ENCODE peak calls at places on chromosomes 5 and 9, in nine cellular contexts. One of them, this sample, is unnamed.

GRCh38 chr5:168807261-168807660 is 228.1 kb upstream of the PANK3 start:
- DNase-seq in choroid plexus epithelial cell: no peak
- DNase-seq in foreskin fibroblast: peak; percentile 50
- DNase-seq in tibial nerve: no peak
- DNase-seq in endothelial cell of umbilical vein: no peak
- DNase-seq in cardiac fibroblast: no peak
- DNase-seq in suprapubic skin: no peak
- DNase-seq in CD4-positive, CD25-positive, alpha-beta regulatory T cell: no peak
- DNase-seq in fibroblast of lung: peak; percentile 26
- DNase-seq in this sample: no peak

GRCh38 chr9:36867672-36868471 is 166.2 kb downstream of the PAX5 start:
- DNase-seq in choroid plexus epithelial cell: no peak
- DNase-seq in fibroblast of lung: no peak
- DNase-seq in CD4-positive, CD25-positive, alpha-beta regulatory T cell: no peak
- DNase-seq in suprapubic skin: no peak
- DNase-seq in tibial nerve: no peak
- DNase-seq in foreskin fibroblast: no peak
- DNase-seq in endothelial cell of umbilical vein: no peak
- DNase-seq in cardiac fibroblast: no peak
- DNase-seq in this sample: no peak

GRCh38 chr5:60487466-60487865 is 212.5 kb downstream of the DEPDC1B start:
- DNase-seq in endothelial cell of umbilical vein: no peak
- DNase-seq in tibial nerve: no peak
- DNase-seq in foreskin fibroblast: peak; percentile 20
- DNase-seq in fibroblast of lung: peak; percentile 48
- DNase-seq in suprapubic skin: no peak
- DNase-seq in choroid plexus epithelial cell: peak; percentile 29
- DNase-seq in CD4-positive, CD25-positive, alpha-beta regulatory T cell: no peak
- DNase-seq in cardiac fibroblast: no peak
- DNase-seq in this sample: no peak

GRCh38 chr5:159242153-159242552 is 20.9 kb upstream of the UBLCP1 start:
- DNase-seq in choroid plexus epithelial cell: peak; percentile 14
- DNase-seq in fibroblast of lung: no peak
- DNase-seq in tibial nerve: no peak
- DNase-seq in foreskin fibroblast: peak; percentile 9
- DNase-seq in cardiac fibroblast: no peak
- DNase-seq in endothelial cell of umbilical vein: no peak
- DNase-seq in suprapubic skin: no peak
- DNase-seq in CD4-positive, CD25-positive, alpha-beta regulatory T cell: no peak
- DNase-seq in this sample: no peak

GRCh38 chr5:17132444-17133083 is 84.9 kb upstream of the BASP1 start:
- DNase-seq in choroid plexus epithelial cell: peak; percentile 72
- DNase-seq in CD4-positive, CD25-positive, alpha-beta regulatory T cell: peak; percentile 5
- DNase-seq in suprapubic skin: no peak
- DNase-seq in foreskin fibroblast: peak; percentile 75
- DNase-seq in fibroblast of lung: no peak
- DNase-seq in tibial nerve: no peak
- DNase-seq in cardiac fibroblast: peak; percentile 63
- DNase-seq in endothelial cell of umbilical vein: peak; percentile 67
- DNase-seq in this sample: no peak

GRCh38 chr5:170622933-170623332 is 119.1 kb downstream of the KCNIP1 start:
- DNase-seq in CD4-positive, CD25-positive, alpha-beta regulatory T cell: no peak
- DNase-seq in fibroblast of lung: no peak
- DNase-seq in tibial nerve: no peak
- DNase-seq in cardiac fibroblast: no peak
- DNase-seq in foreskin fibroblast: no peak
- DNase-seq in suprapubic skin: no peak
- DNase-seq in choroid plexus epithelial cell: no peak
- DNase-seq in endothelial cell of umbilical vein: no peak
- DNase-seq in this sample: no peak

GRCh38 chr5:138725153-138725884 is 27.9 kb upstream of the CTNNA1 start:
- DNase-seq in foreskin fibroblast: peak; percentile 83
- DNase-seq in endothelial cell of umbilical vein: peak; percentile 42
- DNase-seq in tibial nerve: no peak
- DNase-seq in choroid plexus epithelial cell: peak; percentile 68
- DNase-seq in fibroblast of lung: peak; percentile 71
- DNase-seq in CD4-positive, CD25-positive, alpha-beta regulatory T cell: no peak
- DNase-seq in suprapubic skin: peak; percentile 76
- DNase-seq in cardiac fibroblast: peak; percentile 79
- DNase-seq in this sample: peak; percentile 76

GRCh38 chr9:5869315-5870019 is 21.2 kb upstream of the MLANA start:
- DNase-seq in endothelial cell of umbilical vein: no peak
- DNase-seq in choroid plexus epithelial cell: no peak
- DNase-seq in foreskin fibroblast: no peak
- DNase-seq in tibial nerve: no peak
- DNase-seq in suprapubic skin: no peak
- DNase-seq in fibroblast of lung: no peak
- DNase-seq in cardiac fibroblast: no peak
- DNase-seq in CD4-positive, CD25-positive, alpha-beta regulatory T cell: no peak
- DNase-seq in this sample: peak; percentile 60

GRCh38 chr9:114824130-114824529 is 18.3 kb upstream of the TNFSF15 start:
- DNase-seq in suprapubic skin: no peak
- DNase-seq in endothelial cell of umbilical vein: no peak
- DNase-seq in fibroblast of lung: peak; percentile 82
- DNase-seq in foreskin fibroblast: peak; percentile 78
- DNase-seq in tibial nerve: no peak
- DNase-seq in cardiac fibroblast: peak; percentile 21
- DNase-seq in choroid plexus epithelial cell: peak; percentile 77
- DNase-seq in CD4-positive, CD25-positive, alpha-beta regulatory T cell: no peak
- DNase-seq in this sample: no peak

GRCh38 chr9:114138537-114138936 is 16.8 kb upstream of the COL27A1 start:
- DNase-seq in suprapubic skin: no peak
- DNase-seq in endothelial cell of umbilical vein: no peak
- DNase-seq in cardiac fibroblast: peak; percentile 20
- DNase-seq in tibial nerve: no peak
- DNase-seq in fibroblast of lung: no peak
- DNase-seq in choroid plexus epithelial cell: no peak
- DNase-seq in CD4-positive, CD25-positive, alpha-beta regulatory T cell: no peak
- DNase-seq in foreskin fibroblast: no peak
- DNase-seq in this sample: no peak

GRCh38 chr9:20507431-20507830 is 114.9 kb downstream of the MLLT3 start:
- DNase-seq in suprapubic skin: no peak
- DNase-seq in cardiac fibroblast: no peak
- DNase-seq in foreskin fibroblast: peak; percentile 58
- DNase-seq in fibroblast of lung: no peak
- DNase-seq in choroid plexus epithelial cell: peak; percentile 9
- DNase-seq in tibial nerve: no peak
- DNase-seq in endothelial cell of umbilical vein: no peak
- DNase-seq in CD4-positive, CD25-positive, alpha-beta regulatory T cell: no peak
- DNase-seq in this sample: no peak

GRCh38 chr9:20509464-20509863 is 112.8 kb downstream of the MLLT3 start:
- DNase-seq in tibial nerve: no peak
- DNase-seq in fibroblast of lung: no peak
- DNase-seq in endothelial cell of umbilical vein: no peak
- DNase-seq in cardiac fibroblast: no peak
- DNase-seq in foreskin fibroblast: no peak
- DNase-seq in choroid plexus epithelial cell: no peak
- DNase-seq in suprapubic skin: no peak
- DNase-seq in CD4-positive, CD25-positive, alpha-beta regulatory T cell: no peak
- DNase-seq in this sample: no peak

GRCh38 chr9:20506631-20507030 is 115.7 kb downstream of the MLLT3 start:
- DNase-seq in suprapubic skin: no peak
- DNase-seq in cardiac fibroblast: no peak
- DNase-seq in tibial nerve: no peak
- DNase-seq in CD4-positive, CD25-positive, alpha-beta regulatory T cell: no peak
- DNase-seq in endothelial cell of umbilical vein: peak; percentile 58
- DNase-seq in choroid plexus epithelial cell: no peak
- DNase-seq in foreskin fibroblast: peak; percentile 54
- DNase-seq in fibroblast of lung: no peak
- DNase-seq in this sample: no peak

GRCh38 chr9:20505574-20505973 is 116.7 kb downstream of the MLLT3 start:
- DNase-seq in choroid plexus epithelial cell: no peak
- DNase-seq in cardiac fibroblast: no peak
- DNase-seq in foreskin fibroblast: no peak
- DNase-seq in endothelial cell of umbilical vein: no peak
- DNase-seq in fibroblast of lung: no peak
- DNase-seq in tibial nerve: no peak
- DNase-seq in suprapubic skin: no peak
- DNase-seq in CD4-positive, CD25-positive, alpha-beta regulatory T cell: no peak
- DNase-seq in this sample: no peak

DNA sequence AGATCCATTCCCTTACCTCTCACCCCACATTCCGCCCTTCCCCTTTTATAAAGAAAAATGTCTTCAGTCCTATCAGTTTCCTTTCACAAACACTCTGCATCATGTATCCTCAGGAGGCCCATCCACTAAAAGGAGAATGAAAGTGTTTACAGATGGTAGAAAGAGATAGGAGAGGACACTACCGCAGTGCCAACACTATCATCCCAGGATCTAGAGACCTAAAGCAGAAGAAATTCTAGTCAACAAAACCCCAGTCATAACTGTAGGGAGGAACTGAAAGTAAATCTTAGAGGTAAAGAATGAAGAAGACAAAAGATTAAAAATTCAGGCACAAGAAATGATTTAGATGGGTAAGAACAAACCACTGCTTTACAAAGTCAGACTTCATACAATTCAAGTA is 114.1 kb downstream of the MLLT3 start:
- DNase-seq in foreskin fibroblast: no peak
- DNase-seq in choroid plexus epithelial cell: peak; percentile 21
- DNase-seq in tibial nerve: no peak
- DNase-seq in CD4-positive, CD25-positive, alpha-beta regulatory T cell: no peak
- DNase-seq in endothelial cell of umbilical vein: no peak
- DNase-seq in fibroblast of lung: no peak
- DNase-seq in suprapubic skin: no peak
- DNase-seq in cardiac fibroblast: no peak
- DNase-seq in this sample: no peak
- H3K4me3 ChIP-seq in foreskin fibroblast: no peak overlapping the region
- H3K4me3 ChIP-seq in choroid plexus epithelial cell: no peak overlapping the region
- H3K4me3 ChIP-seq in tibial nerve: no peak overlapping the region
- H3K4me3 ChIP-seq in CD4-positive, CD25-positive, alpha-beta regulatory T cell: no peak overlapping the region
- H3K4me3 ChIP-seq in endothelial cell of umbilical vein: no peak overlapping the region
- H3K4me3 ChIP-seq in fibroblast of lung: no peak overlapping the region
- H3K4me3 ChIP-seq in suprapubic skin: no peak overlapping the region
- H3K4me3 ChIP-seq in cardiac fibroblast: no peak overlapping the region
- H3K4me3 ChIP-seq in this sample: no peak overlapping the region

DNA sequence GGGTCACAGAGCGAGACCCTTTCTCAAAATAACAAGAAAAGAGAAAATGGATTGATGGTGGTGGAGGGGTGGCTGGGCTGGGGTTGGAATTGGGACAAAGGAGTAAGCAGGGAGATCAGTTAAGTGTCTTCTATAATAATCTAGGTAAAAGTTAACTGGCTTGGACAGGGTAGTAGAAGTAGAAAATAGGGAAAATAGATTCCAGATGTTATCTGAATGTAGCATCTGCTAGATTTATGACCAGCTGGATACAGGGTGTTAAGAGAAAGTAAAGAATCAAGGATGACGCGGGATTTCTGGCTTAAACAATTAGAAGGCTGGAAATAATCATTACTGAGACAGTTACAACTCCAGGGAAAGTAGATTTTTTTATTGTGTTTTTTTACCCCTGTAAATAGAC is 13.0 kb downstream of the PPP6C start:
- DNase-seq in suprapubic skin: no peak
- DNase-seq in foreskin fibroblast: peak; percentile 70
- DNase-seq in choroid plexus epithelial cell: no peak
- DNase-seq in tibial nerve: no peak
- DNase-seq in endothelial cell of umbilical vein: no peak
- DNase-seq in CD4-positive, CD25-positive, alpha-beta regulatory T cell: no peak
- DNase-seq in cardiac fibroblast: no peak
- DNase-seq in fibroblast of lung: no peak
- DNase-seq in this sample: no peak
- H3K4me3 ChIP-seq in suprapubic skin: peak overlapping the region; percentile 1
- H3K4me3 ChIP-seq in foreskin fibroblast: peak overlapping the region; percentile 29
- H3K4me3 ChIP-seq in choroid plexus epithelial cell: no peak overlapping the region
- H3K4me3 ChIP-seq in tibial nerve: peak overlapping the region; percentile 31
- H3K4me3 ChIP-seq in endothelial cell of umbilical vein: no peak overlapping the region
- H3K4me3 ChIP-seq in CD4-positive, CD25-positive, alpha-beta regulatory T cell: no peak overlapping the region
- H3K4me3 ChIP-seq in cardiac fibroblast: no peak overlapping the region
- H3K4me3 ChIP-seq in fibroblast of lung: no peak overlapping the region
- H3K4me3 ChIP-seq in this sample: no peak overlapping the region

DNA sequence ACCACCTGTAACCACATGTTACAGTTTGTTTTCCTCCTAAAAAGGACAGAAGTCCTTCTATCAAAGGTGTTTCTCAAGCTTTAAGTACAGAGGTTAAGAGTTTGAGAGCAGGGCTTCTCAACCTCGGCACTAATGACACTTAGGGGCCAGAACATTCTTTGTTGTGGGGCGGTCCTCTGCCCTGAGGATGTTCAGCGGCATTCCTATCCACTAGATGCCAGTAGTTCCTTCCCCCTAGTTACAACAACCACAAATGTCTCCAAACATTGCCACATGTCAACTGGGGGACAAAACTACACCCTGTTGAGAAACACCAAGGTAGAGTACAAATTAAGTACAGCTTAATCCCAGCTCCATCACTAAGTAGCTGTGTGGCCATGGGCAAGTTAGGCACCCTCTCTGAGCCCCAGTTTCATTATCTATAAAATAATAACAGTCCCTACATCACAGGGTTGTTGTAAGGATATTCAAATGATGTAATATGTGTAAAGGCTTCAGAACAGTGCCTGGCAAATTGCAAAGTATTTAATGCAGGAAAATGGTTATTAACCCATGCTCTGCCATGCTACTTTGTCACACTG is 44.6 kb downstream of the PIP5K1B start:
- DNase-seq in cardiac fibroblast: no peak
- DNase-seq in tibial nerve: no peak
- DNase-seq in fibroblast of lung: no peak
- DNase-seq in suprapubic skin: no peak
- DNase-seq in CD4-positive, CD25-positive, alpha-beta regulatory T cell: no peak
- DNase-seq in endothelial cell of umbilical vein: no peak
- DNase-seq in foreskin fibroblast: no peak
- DNase-seq in choroid plexus epithelial cell: no peak
- DNase-seq in this sample: no peak
- H3K4me3 ChIP-seq in cardiac fibroblast: no peak overlapping the region
- H3K4me3 ChIP-seq in tibial nerve: no peak overlapping the region
- H3K4me3 ChIP-seq in fibroblast of lung: no peak overlapping the region
- H3K4me3 ChIP-seq in suprapubic skin: no peak overlapping the region
- H3K4me3 ChIP-seq in CD4-positive, CD25-positive, alpha-beta regulatory T cell: no peak overlapping the region
- H3K4me3 ChIP-seq in endothelial cell of umbilical vein: no peak overlapping the region
- H3K4me3 ChIP-seq in foreskin fibroblast: no peak overlapping the region
- H3K4me3 ChIP-seq in choroid plexus epithelial cell: no peak overlapping the region
- H3K4me3 ChIP-seq in this sample: no peak overlapping the region

GRCh38 chr9:134936762-134937555 is 19.2 kb upstream of the FCN1 start:
- DNase-seq in CD4-positive, CD25-positive, alpha-beta regulatory T cell: no peak
- DNase-seq in foreskin fibroblast: no peak
- DNase-seq in suprapubic skin: no peak
- DNase-seq in endothelial cell of umbilical vein: no peak
- DNase-seq in tibial nerve: no peak
- DNase-seq in choroid plexus epithelial cell: no peak
- DNase-seq in fibroblast of lung: no peak
- DNase-seq in cardiac fibroblast: no peak
- DNase-seq in this sample: no peak

GRCh38 chr9:134938346-134939079 is 20.8 kb upstream of the FCN1 start:
- DNase-seq in suprapubic skin: no peak
- DNase-seq in cardiac fibroblast: no peak
- DNase-seq in tibial nerve: no peak
- DNase-seq in foreskin fibroblast: no peak
- DNase-seq in choroid plexus epithelial cell: no peak
- DNase-seq in CD4-positive, CD25-positive, alpha-beta regulatory T cell: no peak
- DNase-seq in fibroblast of lung: no peak
- DNase-seq in endothelial cell of umbilical vein: no peak
- DNase-seq in this sample: no peak

GRCh38 chr9:134935056-134936020 is 17.6 kb upstream of the FCN1 start:
- DNase-seq in cardiac fibroblast: no peak
- DNase-seq in fibroblast of lung: no peak
- DNase-seq in tibial nerve: no peak
- DNase-seq in foreskin fibroblast: no peak
- DNase-seq in CD4-positive, CD25-positive, alpha-beta regulatory T cell: no peak
- DNase-seq in suprapubic skin: no peak
- DNase-seq in choroid plexus epithelial cell: no peak
- DNase-seq in endothelial cell of umbilical vein: no peak
- DNase-seq in this sample: no peak

GRCh38 chr9:134937566-134938345 is 20.0 kb upstream of the FCN1 start:
- DNase-seq in fibroblast of lung: no peak
- DNase-seq in suprapubic skin: no peak
- DNase-seq in CD4-positive, CD25-positive, alpha-beta regulatory T cell: no peak
- DNase-seq in cardiac fibroblast: no peak
- DNase-seq in foreskin fibroblast: no peak
- DNase-seq in choroid plexus epithelial cell: no peak
- DNase-seq in endothelial cell of umbilical vein: no peak
- DNase-seq in tibial nerve: no peak
- DNase-seq in this sample: no peak

GRCh38 chr9:134936021-134936761 is 18.5 kb upstream of the FCN1 start:
- DNase-seq in choroid plexus epithelial cell: no peak
- DNase-seq in endothelial cell of umbilical vein: no peak
- DNase-seq in fibroblast of lung: no peak
- DNase-seq in cardiac fibroblast: no peak
- DNase-seq in foreskin fibroblast: no peak
- DNase-seq in CD4-positive, CD25-positive, alpha-beta regulatory T cell: no peak
- DNase-seq in tibial nerve: no peak
- DNase-seq in suprapubic skin: no peak
- DNase-seq in this sample: no peak
- H3K4me3 ChIP-seq in choroid plexus epithelial cell: no peak overlapping the region
- H3K4me3 ChIP-seq in endothelial cell of umbilical vein: no peak overlapping the region
- H3K4me3 ChIP-seq in fibroblast of lung: no peak overlapping the region
- H3K4me3 ChIP-seq in cardiac fibroblast: no peak overlapping the region
- H3K4me3 ChIP-seq in foreskin fibroblast: no peak overlapping the region
- H3K4me3 ChIP-seq in CD4-positive, CD25-positive, alpha-beta regulatory T cell: no peak overlapping the region
- H3K4me3 ChIP-seq in tibial nerve: no peak overlapping the region
- H3K4me3 ChIP-seq in suprapubic skin: no peak overlapping the region
- H3K4me3 ChIP-seq in this sample: no peak overlapping the region